ENCODE peak calls at places on chromosomes 6 and 20, in four cellular contexts. S is anterior cingulate cortex, K is H4, N is omental fat pad. V is an unnamed sample.

GRCh38 chr6:125906158-125906998 is 50.2 kb upstream of the HINT3 start:
- DNase-seq in N (no peak), K (no peak), S (no peak), V (no peak)

GRCh38 chr6:112065426-112065986 is 11.6 kb downstream of the CCN6 start:
- DNase-seq in N (no peak), S (no peak), K (no peak), V (no peak)

GRCh38 chr20:2693286-2693995 is 861 bp downstream of the EBF4 start:
- DNase-seq in S (peak), N (no peak), K (no peak), V (peak)

GRCh38 chr6:54588176-54588575 is 258.4 kb upstream of the FAM83B start:
- DNase-seq in K (no peak), S (no peak), N (no peak), V (no peak)

GRCh38 chr6:17710331-17710730 is 3.6 kb upstream of the NUP153 start:
- DNase-seq in N (no peak), S (no peak), K (peak), V (no peak)

GRCh38 chr6:45614488-45615285 is 237.0 kb upstream of the SUPT3H start:
- DNase-seq in N (no peak), S (no peak), K (no peak), V (no peak)

GRCh38 chr6:87104657-87105056 is 9.8 kb upstream of the CGA start:
- DNase-seq in K (no peak), N (no peak), S (no peak), V (no peak)

GRCh38 chr6:97958143-97958542 is 675.1 kb upstream of the MMS22L start:
- DNase-seq in S (no peak), N (no peak), K (peak), V (no peak)

GRCh38 chr20:37524859-37525708 is 2.6 kb downstream of the BLCAP start:
- DNase-seq in N (no peak), K (peak), S (no peak), V (no peak)

GRCh38 chr20:62356143-62356947 is 10.8 kb downstream of the LAMA5 start:
- DNase-seq in K (no peak), S (no peak), N (no peak), V (no peak)

GRCh38 chr6:148790817-148791216 is 44.0 kb downstream of the UST start:
- DNase-seq in S (no peak), K (no peak), N (no peak), V (no peak)

GRCh38 chr6:154432533-154433476 is 76.2 kb upstream of the IPCEF1 start:
- DNase-seq in K (no peak), S (no peak), N (no peak), V (no peak)

GRCh38 chr20:33017542-33017941 is 10.0 kb downstream of the BPIFB2 start:
- DNase-seq in N (no peak), S (no peak), K (no peak), V (no peak)

GRCh38 chr6:1619666-1620503 is 10.2 kb downstream of the FOXC1 start:
- DNase-seq in N (no peak), K (no peak), S (no peak), V (no peak)

GRCh38 chr6:82066196-82066595 is 181.3 kb downstream of the IBTK start:
- DNase-seq in S (no peak), K (no peak), N (no peak), V (no peak)

GRCh38 chr6:45665859-45666258 is 288.1 kb upstream of the SUPT3H start:
- DNase-seq in K (no peak), N (no peak), S (no peak), V (no peak)

GRCh38 chr6:117169060-117169635 is 96.2 kb upstream of the VGLL2 start:
- DNase-seq in S (no peak), N (no peak), K (no peak), V (no peak)

GRCh38 chr6:41451515-41452163 is 94.5 kb upstream of the FOXP4 start:
- DNase-seq in N (no peak), S (no peak), K (no peak), V (no peak)

GRCh38 chr6:118370722-118371121 is 177.4 kb upstream of the PLN start:
- DNase-seq in S (no peak), K (no peak), N (no peak), V (no peak)

GRCh38 chr6:49030621-49031020 is 432.4 kb downstream of the MMUT start:
- DNase-seq in S (no peak), N (no peak), K (peak), V (no peak)

GRCh38 chr20:7195704-7196103 is 428.2 kb downstream of the BMP2 start:
- DNase-seq in K (peak), S (no peak), N (no peak), V (no peak)

GRCh38 chr6:37340639-37340943 is 13.2 kb upstream of the RNF8 start:
- DNase-seq in N (no peak), S (no peak), K (no peak), V (no peak)

GRCh38 chr20:20430066-20430465 is 62.2 kb downstream of the INSM1 start:
- DNase-seq in K (no peak), S (no peak), N (no peak), V (no peak)

GRCh38 chr6:157756708-157757429 is 66.2 kb upstream of the SNX9 start:
- DNase-seq in N (peak), S (peak), K (peak), V (peak)

GRCh38 chr20:36415475-36416002 is 109.4 kb downstream of the DLGAP4 start:
- DNase-seq in N (no peak), S (no peak), K (no peak), V (no peak)

GRCh38 chr6:132257561-132257960 is 143.7 kb downstream of the MOXD1 start:
- DNase-seq in K (no peak), S (no peak), N (no peak), V (no peak)

GRCh38 chr6:134299236-134299635 is 18.7 kb downstream of the SGK1 start:
- DNase-seq in S (no peak), N (no peak), K (peak), V (no peak)

GRCh38 chr20:38674178-38675133 is 49.8 kb upstream of the SLC32A1 start:
- DNase-seq in K (peak), S (peak), N (no peak), V (peak)

GRCh38 chr6:53011993-53012392 is 16.9 kb upstream of the GSTA4 start:
- DNase-seq in N (no peak), S (no peak), K (no peak), V (no peak)

GRCh38 chr6:155187994-155188706 is 75.7 kb upstream of the CLDN20 start:
- DNase-seq in S (no peak), K (peak), N (no peak), V (no peak)

GRCh38 chr20:16349518-16350295 is 223.5 kb downstream of the KIF16B start:
- DNase-seq in K (no peak), N (no peak), S (no peak), V (no peak)

GRCh38 chr6:113065606-113066005 is 718.5 kb downstream of the RFPL4B start:
- DNase-seq in N (no peak), K (peak), S (no peak), V (no peak)

GRCh38 chr20:34458631-34459030 is 57.6 kb upstream of the DYNLRB1 start:
- DNase-seq in N (no peak), K (peak), S (no peak), V (no peak)

GRCh38 chr6:14635933-14636599 is 518.5 kb downstream of the CD83 start:
- DNase-seq in N (no peak), K (no peak), S (no peak), V (no peak)

GRCh38 chr6:82738773-82739172 is 326.9 kb downstream of the UBE3D start:
- DNase-seq in N (no peak), K (no peak), S (no peak), V (no peak)

GRCh38 chr6:56840467-56841371 is 114.2 kb upstream of the BEND6 start:
- DNase-seq in K (peak), N (no peak), S (no peak), V (no peak)

GRCh38 chr6:44232676-44233559 is 9.5 kb downstream of the SLC29A1 start:
- DNase-seq in S (no peak), K (no peak), N (no peak), V (no peak)

GRCh38 chr6:105459049-105459448 is 56.2 kb upstream of the PREP start:
- DNase-seq in N (no peak), K (no peak), S (no peak), V (no peak)

GRCh38 chr20:44810391-44811149 is at the start of gene RIMS4:
- DNase-seq in K (no peak), N (no peak), S (no peak), V (peak)

V was measured in frontal cortex.